ENCODE peak calls at places on chromosomes 11 and 22, in five cellular contexts. D, U, X, V and E are unnamed samples.

GRCh38 chr11:12137938-12138731 is 27.7 kb downstream of the MICAL2 start:
- DNase-seq in X (no peak), D (no peak), V (no peak), U (no peak), E (no peak)

GRCh38 chr22:21952586-21953571 is at the start of gene PPM1F:
- DNase-seq in X (peak), D (peak), V (peak), U (peak), E (peak)

GRCh38 chr11:120547871-120548681 is 36.5 kb downstream of the GRIK4 start:
- DNase-seq in V (peak), U (peak), X (peak), D (peak), E (peak)

GRCh38 chr11:1072116-1072820 is 2.4 kb upstream of the MUC2 start:
- DNase-seq in U (peak), X (no peak), V (no peak), D (peak), E (no peak)

GRCh38 chr22:31081963-31082605 is 966 bp downstream of the SMTN start:
- DNase-seq in D (peak), U (no peak), V (no peak), X (no peak), E (no peak)

GRCh38 chr11:122154227-122154626 is 38.2 kb upstream of the BLID start:
- DNase-seq in V (no peak), U (no peak), D (no peak), X (no peak), E (no peak)

GRCh38 chr11:77874206-77874605 is 53.3 kb downstream of the AAMDC start:
- DNase-seq in D (no peak), X (no peak), U (no peak), V (no peak), E (no peak)

GRCh38 chr11:36146437-36146836 is 142.8 kb downstream of the COMMD9 start:
- DNase-seq in D (no peak), X (no peak), V (no peak), U (no peak), E (no peak)